ENCODE peak calls at places on chromosomes 2 and 18, in five cellular contexts. One of them, this sample, is unnamed. For H3K9me3, the result is how much of the 10 kb centered on the place peaks cover.

GRCh38 chr2:45007961-45008295 is 1.3 kb downstream of the SIX2 start:
- DNase-seq in left ventricle myocardium inferior: no peak
- DNase-seq in SJSA1: no peak
- DNase-seq in mammary epithelial cell: no peak
- DNase-seq in AG04450: no peak
- DNase-seq in this sample: no peak

GRCh38 chr2:69222984-69223658 is 163.9 kb downstream of the GFPT1 start:
- DNase-seq in left ventricle myocardium inferior: peak
- DNase-seq in mammary epithelial cell: no peak
- DNase-seq in SJSA1: no peak
- DNase-seq in AG04450: no peak
- DNase-seq in this sample: peak

GRCh38 chr18:35010983-35011382 is 30.2 kb upstream of the MAPRE2 start:
- DNase-seq in left ventricle myocardium inferior: no peak
- DNase-seq in SJSA1: no peak
- DNase-seq in mammary epithelial cell: no peak
- DNase-seq in AG04450: no peak
- DNase-seq in this sample: no peak

GRCh38 chr2:185618630-185619029 is 120.0 kb upstream of the FSIP2 start:
- DNase-seq in SJSA1: no peak
- DNase-seq in AG04450: no peak
- DNase-seq in left ventricle myocardium inferior: no peak
- DNase-seq in mammary epithelial cell: peak
- DNase-seq in this sample: no peak

GRCh38 chr2:236177967-236178909 is 10.1 kb upstream of the GBX2 start:
- DNase-seq in AG04450: no peak
- DNase-seq in left ventricle myocardium inferior: peak
- DNase-seq in SJSA1: peak
- DNase-seq in mammary epithelial cell: no peak
- DNase-seq in this sample: peak

GRCh38 chr2:37322368-37322767 is 2.3 kb downstream of the PRKD3 start:
- DNase-seq in SJSA1: no peak
- DNase-seq in left ventricle myocardium inferior: no peak
- DNase-seq in AG04450: no peak
- DNase-seq in mammary epithelial cell: no peak
- DNase-seq in this sample: no peak

GRCh38 chr2:134919360-134920210 is 963 bp downstream of the CCNT2 start:
- DNase-seq in mammary epithelial cell: peak
- DNase-seq in left ventricle myocardium inferior: peak
- DNase-seq in AG04450: no peak
- DNase-seq in SJSA1: peak
- DNase-seq in this sample: no peak

GRCh38 chr18:73261243-73261642 is 393.5 kb upstream of the NETO1 start:
- DNase-seq in AG04450: no peak
- DNase-seq in SJSA1: no peak
- DNase-seq in left ventricle myocardium inferior: no peak
- DNase-seq in mammary epithelial cell: no peak
- DNase-seq in this sample: no peak

GRCh38 chr18:8207996-8208395 is 401.2 kb upstream of the RAB12 start:
- DNase-seq in mammary epithelial cell: no peak
- DNase-seq in SJSA1: no peak
- DNase-seq in left ventricle myocardium inferior: no peak
- DNase-seq in AG04450: no peak
- DNase-seq in this sample: no peak
- H3K9me3 ChIP-seq in mammary epithelial cell: under half
- H3K9me3 ChIP-seq in SJSA1: under half
- H3K9me3 ChIP-seq in left ventricle myocardium inferior: under half
- H3K9me3 ChIP-seq in AG04450: under half
- H3K9me3 ChIP-seq in this sample: under half

GRCh38 chr2:22276696-22277095 is 1108.3 kb upstream of the KLHL29 start:
- DNase-seq in left ventricle myocardium inferior: no peak
- DNase-seq in AG04450: no peak
- DNase-seq in mammary epithelial cell: no peak
- DNase-seq in SJSA1: no peak
- DNase-seq in this sample: no peak
- H3K9me3 ChIP-seq in left ventricle myocardium inferior: under half
- H3K9me3 ChIP-seq in AG04450: under half
- H3K9me3 ChIP-seq in mammary epithelial cell: under half
- H3K9me3 ChIP-seq in SJSA1: under half
- H3K9me3 ChIP-seq in this sample: under half

DNA sequence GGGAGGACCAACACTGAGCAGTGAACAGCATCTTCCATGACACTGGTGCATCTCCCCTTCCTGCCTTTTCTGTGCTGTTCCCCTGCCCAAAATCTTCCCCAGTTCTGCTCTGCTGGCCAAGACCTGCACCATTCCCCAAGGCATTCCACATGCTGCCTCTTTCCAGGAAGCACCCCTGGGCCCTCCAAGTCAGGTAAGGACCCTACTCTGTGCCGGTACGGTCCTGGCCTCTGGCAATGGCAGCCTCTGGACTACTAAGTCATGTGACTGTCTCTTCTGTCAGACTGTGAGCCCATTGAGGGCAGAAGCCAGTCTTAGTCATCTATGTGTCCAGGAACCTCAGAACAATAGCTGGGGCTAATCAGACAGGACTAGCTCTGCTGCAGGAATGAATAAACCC is 282.0 kb downstream of the MYCN start:
- DNase-seq in SJSA1: no peak
- DNase-seq in mammary epithelial cell: no peak
- DNase-seq in left ventricle myocardium inferior: no peak
- DNase-seq in AG04450: no peak
- DNase-seq in this sample: no peak
- H3K9me3 ChIP-seq in SJSA1: under half
- H3K9me3 ChIP-seq in mammary epithelial cell: under half
- H3K9me3 ChIP-seq in left ventricle myocardium inferior: under half
- H3K9me3 ChIP-seq in AG04450: half or more
- H3K9me3 ChIP-seq in this sample: under half

GRCh38 chr18:14959550-14959949 is 211.6 kb downstream of the ANKRD30B start:
- DNase-seq in SJSA1: no peak
- DNase-seq in left ventricle myocardium inferior: no peak
- DNase-seq in AG04450: no peak
- DNase-seq in mammary epithelial cell: no peak
- DNase-seq in this sample: no peak

GRCh38 chr18:14964002-14964401 is 216.0 kb downstream of the ANKRD30B start:
- DNase-seq in left ventricle myocardium inferior: no peak
- DNase-seq in mammary epithelial cell: no peak
- DNase-seq in AG04450: no peak
- DNase-seq in SJSA1: no peak
- DNase-seq in this sample: no peak

GRCh38 chr18:14962626-14963025 is 214.7 kb downstream of the ANKRD30B start:
- DNase-seq in SJSA1: no peak
- DNase-seq in mammary epithelial cell: no peak
- DNase-seq in left ventricle myocardium inferior: no peak
- DNase-seq in AG04450: no peak
- DNase-seq in this sample: no peak

GRCh38 chr18:14963246-14963645 is 215.3 kb downstream of the ANKRD30B start:
- DNase-seq in AG04450: no peak
- DNase-seq in SJSA1: no peak
- DNase-seq in left ventricle myocardium inferior: no peak
- DNase-seq in mammary epithelial cell: no peak
- DNase-seq in this sample: no peak

DNA sequence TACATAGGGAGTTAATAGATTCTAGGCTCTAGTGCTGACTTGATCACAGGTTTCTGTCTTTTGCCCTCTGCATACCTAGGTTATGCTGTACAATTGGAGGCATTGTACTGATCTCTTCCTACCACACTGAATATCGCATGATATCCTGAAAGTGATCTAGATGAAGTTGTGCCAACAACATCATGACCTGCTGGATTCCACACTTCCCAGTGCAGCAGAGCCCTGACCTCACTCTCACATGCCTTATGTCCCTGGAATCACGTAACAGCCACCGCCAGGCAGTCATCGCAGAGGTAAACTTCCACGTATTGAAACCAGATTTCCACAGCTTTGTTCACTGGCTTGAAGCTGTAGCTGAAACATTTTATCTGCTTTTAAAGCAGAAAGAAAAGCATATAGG is 214.0 kb downstream of the ANKRD30B start:
- DNase-seq in left ventricle myocardium inferior: no peak
- DNase-seq in mammary epithelial cell: no peak
- DNase-seq in SJSA1: no peak
- DNase-seq in AG04450: no peak
- DNase-seq in this sample: no peak
- H3K9me3 ChIP-seq in left ventricle myocardium inferior: under half
- H3K9me3 ChIP-seq in mammary epithelial cell: under half
- H3K9me3 ChIP-seq in SJSA1: under half
- H3K9me3 ChIP-seq in AG04450: under half
- H3K9me3 ChIP-seq in this sample: under half

DNA sequence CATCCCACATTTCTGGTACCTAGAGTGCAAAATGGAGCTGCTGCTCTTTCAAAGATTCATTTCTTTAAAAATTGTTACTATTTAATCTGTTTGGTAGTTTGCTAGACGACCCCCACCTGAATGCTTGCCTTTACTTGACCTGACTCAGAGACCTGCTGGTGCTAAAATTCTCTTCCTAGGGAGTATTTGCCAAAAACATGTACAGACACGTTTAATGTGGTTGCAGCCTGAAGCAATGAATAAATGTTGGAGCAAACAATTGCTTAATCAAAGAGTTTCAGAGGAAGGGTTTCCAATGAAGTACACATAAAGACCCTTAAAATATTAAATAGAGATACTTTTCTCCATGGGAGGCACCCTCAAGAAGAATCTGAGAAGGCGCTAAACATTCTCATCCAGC is 734.4 kb downstream of the CBLN2 start:
- DNase-seq in AG04450: no peak
- DNase-seq in left ventricle myocardium inferior: no peak
- DNase-seq in SJSA1: no peak
- DNase-seq in mammary epithelial cell: peak
- DNase-seq in this sample: no peak
- H3K9me3 ChIP-seq in AG04450: under half
- H3K9me3 ChIP-seq in left ventricle myocardium inferior: under half
- H3K9me3 ChIP-seq in SJSA1: under half
- H3K9me3 ChIP-seq in mammary epithelial cell: under half
- H3K9me3 ChIP-seq in this sample: under half

This sample was measured in MG63.